ENCODE peak calls at places on chromosome 3, in six cellular contexts. K is fibroblast of lung, E is GM23248, G is neural progenitor cell, X is endothelial cell of umbilical vein, O is astrocyte. N is an unnamed sample.

GRCh38 chr3:132256984-132257383 is 60.2 kb upstream of the ACP3 start:
- DNase-seq in E (peak), O (peak), X (peak), G (peak), K (peak), N (peak)

GRCh38 chr3:129592362-129593150 is 13.9 kb downstream of the PLXND1 start:
- DNase-seq in K (no peak), G (peak), O (no peak), E (peak), X (peak), N (no peak)

GRCh38 chr3:73107788-73108187 is 46.3 kb downstream of the EBLN2 start:
- DNase-seq in X (no peak), K (no peak), O (no peak), G (no peak), E (no peak), N (no peak)

GRCh38 chr3:30544811-30545210 is 61.6 kb upstream of the TGFBR2 start:
- DNase-seq in O (peak), G (no peak), X (peak), E (peak), K (peak), N (peak)

GRCh38 chr3:53478921-53479664 is 15.3 kb upstream of the CACNA1D start:
- DNase-seq in X (no peak), O (no peak), G (no peak), E (no peak), K (no peak), N (no peak)

GRCh38 chr3:15290731-15291130 is 41.7 kb downstream of the SH3BP5 start:
- DNase-seq in G (no peak), O (no peak), E (no peak), K (no peak), X (no peak), N (no peak)

GRCh38 chr3:49421890-49422378 is 339 bp downstream of the AMT start:
- DNase-seq in K (no peak), G (no peak), X (no peak), O (no peak), E (no peak), N (no peak)

GRCh38 chr3:50179710-50180109 is 11.7 kb upstream of the GNAT1 start:
- DNase-seq in X (no peak), K (no peak), O (no peak), G (no peak), E (no peak), N (no peak)

GRCh38 chr3:53708001-53708621 is 138.1 kb downstream of the CHDH start:
- DNase-seq in G (no peak), O (no peak), E (no peak), X (no peak), K (no peak), N (no peak)

GRCh38 chr3:177237206-177237605 is 39.9 kb upstream of the TBL1XR1 start:
- DNase-seq in K (peak), O (no peak), G (no peak), X (no peak), E (peak), N (peak)

GRCh38 chr3:175433026-175433668 is 574.0 kb downstream of the NAALADL2 start:
- DNase-seq in O (peak), K (peak), E (peak), X (peak), G (no peak), N (peak)

GRCh38 chr3:141307351-141308059 is 60.8 kb upstream of the ZBTB38 start:
- DNase-seq in X (no peak), E (no peak), O (no peak), G (no peak), K (no peak), N (no peak)

GRCh38 chr3:45792516-45793172 is 3.7 kb downstream of the SLC6A20 start:
- DNase-seq in G (no peak), E (no peak), O (no peak), K (no peak), X (no peak), N (no peak)

GRCh38 chr3:110814170-110815007 is 257.2 kb upstream of the NECTIN3 start:
- DNase-seq in X (peak), K (peak), E (peak), G (peak), O (peak), N (peak)

GRCh38 chr3:18841422-18842343 is 306.6 kb upstream of the KCNH8 start:
- DNase-seq in G (no peak), E (no peak), X (no peak), K (peak), O (peak), N (no peak)

GRCh38 chr3:69791111-69791510 is 51.8 kb downstream of the MITF start:
- DNase-seq in O (peak), E (peak), X (no peak), K (peak), G (no peak), N (no peak)

GRCh38 chr3:183370391-183370790 is 58.0 kb downstream of the MCF2L2 start:
- DNase-seq in O (no peak), K (no peak), X (no peak), G (no peak), E (peak), N (peak)

GRCh38 chr3:169008772-169009358 is 654.6 kb downstream of the MECOM start:
- DNase-seq in E (no peak), X (no peak), K (no peak), O (no peak), G (no peak), N (no peak)

GRCh38 chr3:169002689-169003088 is 660.8 kb downstream of the MECOM start:
- DNase-seq in E (no peak), O (no peak), X (peak), K (no peak), G (peak), N (peak)

DNA sequence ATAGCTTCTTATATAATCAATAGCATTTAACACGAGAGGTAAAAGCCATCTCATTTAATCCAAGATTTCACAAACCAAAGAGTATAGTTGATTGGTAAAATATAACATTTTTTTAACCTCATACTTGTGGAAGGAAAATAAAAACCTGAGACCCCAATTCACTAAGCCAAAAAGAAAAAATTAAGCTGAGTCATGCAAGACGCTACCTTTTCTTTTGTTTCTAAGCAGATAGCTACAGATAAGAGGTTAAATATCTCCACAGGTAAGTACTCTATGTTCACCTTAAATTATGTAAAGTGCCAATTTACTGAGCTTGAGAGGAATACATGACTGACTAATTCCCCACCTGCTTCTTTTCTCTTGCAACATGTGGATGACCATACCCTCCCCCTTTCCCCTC is 656.4 kb downstream of the MECOM start:
- DNase-seq in O (no peak), K (no peak), X (no peak), E (no peak), G (no peak), N (no peak)
- H2AFZ ChIP-seq in O (no peak), K (no peak), X (no peak), E (no peak), G (no peak), N (no peak)

GRCh38 chr3:39502838-39503145 is 35.3 kb downstream of the MOBP start:
- DNase-seq in O (no peak), G (no peak), E (no peak), X (no peak), K (no peak), N (no peak)

GRCh38 chr3:39501982-39502837 is 34.7 kb downstream of the MOBP start:
- DNase-seq in G (no peak), K (no peak), O (no peak), X (no peak), E (no peak), N (no peak)

GRCh38 chr3:39499651-39500273 is 32.3 kb downstream of the MOBP start:
- DNase-seq in X (no peak), O (no peak), K (no peak), G (no peak), E (no peak), N (no peak)

GRCh38 chr3:39497753-39498152 is 30.3 kb downstream of the MOBP start:
- DNase-seq in K (no peak), O (no peak), X (no peak), G (no peak), E (no peak), N (no peak)

GRCh38 chr3:39501059-39501458 is 33.6 kb downstream of the MOBP start:
- DNase-seq in G (no peak), X (no peak), K (no peak), E (no peak), O (no peak), N (no peak)
- TF ChIP-seq EZH2 in G (no peak), X (no peak), K (no peak), E (no peak), O (no peak), N (no peak)

GRCh38 chr3:126716057-126716456 is 12.0 kb downstream of the CHCHD6 start:
- DNase-seq in G (no peak), K (no peak), X (no peak), O (no peak), E (no peak), N (no peak)

GRCh38 chr3:126721246-126721645 is 17.2 kb downstream of the CHCHD6 start:
- DNase-seq in O (no peak), X (no peak), K (no peak), E (no peak), G (no peak), N (no peak)

GRCh38 chr3:126715432-126715831 is 11.4 kb downstream of the CHCHD6 start:
- DNase-seq in O (no peak), X (no peak), E (no peak), K (no peak), G (no peak), N (no peak)

GRCh38 chr3:126718506-126719445 is 14.7 kb downstream of the CHCHD6 start:
- DNase-seq in G (no peak), E (no peak), X (no peak), K (no peak), O (no peak), N (no peak)

DNA sequence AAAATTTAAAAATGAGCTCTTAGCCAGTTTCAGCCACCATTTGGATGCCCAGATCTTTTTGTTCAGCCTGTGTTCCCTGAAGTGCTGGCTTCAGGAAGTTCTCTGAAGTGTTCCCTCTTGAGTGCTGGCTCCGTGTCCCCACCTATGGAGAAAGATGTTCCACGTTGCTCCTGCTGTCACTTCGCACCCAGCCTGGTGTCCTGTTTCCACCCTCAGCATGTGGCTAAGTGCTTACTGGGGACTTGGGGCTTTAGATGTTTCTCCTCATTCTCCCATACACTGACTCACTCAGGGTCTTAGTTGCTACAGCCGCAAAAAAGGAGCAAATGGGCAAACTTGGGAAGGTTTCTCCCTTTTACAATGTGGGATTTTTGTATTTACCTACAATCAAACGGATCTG is 16.6 kb downstream of the CHCHD6 start:
- DNase-seq in X (no peak), E (no peak), G (no peak), K (no peak), O (no peak), N (no peak)
- H2AFZ ChIP-seq in X (no peak), E (no peak), G (no peak), K (no peak), O (no peak), N (no peak)

GRCh38 chr3:186193534-186194450 is 84.9 kb upstream of the ETV5 start:
- DNase-seq in G (peak), K (no peak), X (no peak), E (peak), O (no peak), N (no peak)
- TF ChIP-seq EZH2 in G (peak), K (peak), X (peak), E (peak), O (peak), N (no peak)

GRCh38 chr3:59946401-59946800 is 896.6 kb upstream of the CFAP20DC start:
- DNase-seq in O (no peak), X (no peak), G (no peak), K (no peak), E (no peak), N (no peak)
- H2AFZ ChIP-seq in O (no peak), X (no peak), G (no peak), K (no peak), E (no peak), N (no peak)

DNA sequence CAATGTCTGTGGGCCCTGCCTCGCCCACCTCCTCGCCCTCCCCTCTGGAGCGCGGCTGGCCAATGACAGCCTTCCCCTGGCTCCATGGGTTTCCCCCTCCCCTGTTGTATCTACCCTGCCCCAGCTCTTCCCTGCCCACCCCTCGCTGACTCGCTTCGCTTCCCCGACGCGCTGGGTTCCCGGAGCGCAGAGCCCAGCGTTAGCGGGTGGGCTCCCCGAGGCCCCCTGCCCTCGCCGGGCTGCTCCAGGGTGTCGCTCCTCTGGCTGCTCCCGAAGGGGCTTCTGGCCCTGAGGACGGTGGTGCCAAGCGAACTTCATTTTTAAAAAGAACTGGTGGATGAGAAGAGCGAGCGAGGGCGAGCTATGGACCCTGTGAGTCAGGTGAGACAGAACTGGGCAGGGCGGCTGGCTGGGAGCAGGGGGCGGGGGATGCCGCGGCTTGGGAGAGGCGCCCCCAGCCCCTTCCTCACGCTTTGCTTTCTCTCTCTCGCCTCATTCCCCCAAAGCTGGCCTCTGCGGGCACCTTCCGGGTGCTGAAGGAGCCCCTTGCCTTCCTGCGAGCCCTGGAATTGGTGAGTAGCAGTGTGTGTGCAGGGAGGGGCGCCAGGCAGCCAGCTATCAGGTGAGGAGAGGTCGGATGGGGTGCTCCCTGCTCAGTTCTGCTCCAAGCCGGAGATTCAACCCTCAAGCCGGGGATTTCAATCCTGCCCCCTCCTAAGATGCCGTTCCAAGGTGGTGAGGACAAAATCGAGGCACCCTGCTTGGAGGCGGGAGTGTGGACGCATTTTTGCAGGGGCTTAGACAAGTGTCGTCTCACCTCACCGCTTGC is at the start of gene SYNPR:
- DNase-seq in E (no peak), K (no peak), O (no peak), G (peak), X (no peak), N (no peak)
- TF ChIP-seq EZH2 in E (no peak), K (peak), O (peak), G (peak), X (no peak), N (no peak)

GRCh38 chr3:164453695-164454094 is 624.6 kb downstream of the SI start:
- DNase-seq in E (no peak), O (no peak), X (no peak), G (no peak), K (no peak), N (no peak)

GRCh38 chr3:164450276-164450905 is 627.9 kb downstream of the SI start:
- DNase-seq in E (peak), X (no peak), O (peak), K (peak), G (no peak), N (no peak)

GRCh38 chr3:164452707-164453106 is 625.6 kb downstream of the SI start:
- DNase-seq in K (peak), X (no peak), O (no peak), G (no peak), E (peak), N (no peak)

GRCh38 chr3:164451083-164451910 is 627.0 kb downstream of the SI start:
- DNase-seq in K (no peak), E (peak), O (no peak), X (no peak), G (peak), N (no peak)
- H2AFZ ChIP-seq in K (no peak), E (peak), O (no peak), X (no peak), G (peak), N (no peak)

GRCh38 chr3:13419356-13420050 is 619 bp downstream of the NUP210 start:
- DNase-seq in G (peak), X (no peak), E (peak), O (no peak), K (peak), N (peak)
- TF ChIP-seq EZH2 in G (no peak), X (peak), E (no peak), O (peak), K (peak), N (no peak)